ENCODE peak calls at places on chromosome 1, in six cellular contexts. N is IMR-90, D is H9, Q is mammary epithelial cell, B is fibroblast of lung, L is K562. W is an unnamed sample.

GRCh38 chr1:219385786-219386427 is 212.2 kb downstream of the LYPLAL1 start:
- DNase-seq in N (peak; percentile 71), D (peak; percentile 73), Q (peak; percentile 48), B (peak; percentile 73), L (peak; percentile 67), W (peak; percentile 39)

GRCh38 chr1:155944396-155944728 is 2.9 kb downstream of the RXFP4 start:
- DNase-seq in N (no peak), D (no peak), Q (no peak), B (peak; percentile 37), L (no peak), W (peak; percentile 57)

GRCh38 chr1:37498872-37499617 is 15.5 kb downstream of the MEAF6 start:
- DNase-seq in N (peak; percentile 70), D (no peak), Q (peak; percentile 27), B (peak; percentile 72), L (peak; percentile 31), W (no peak)

GRCh38 chr1:153032677-153033308 is 1.8 kb downstream of the SPRR1B start:
- DNase-seq in N (peak; percentile 48), D (peak; percentile 35), Q (peak; percentile 97), B (peak; percentile 17), L (peak; percentile 36), W (peak; percentile 5)

GRCh38 chr1:158654570-158654969 is 31.9 kb downstream of the SPTA1 start:
- DNase-seq in N (no peak), D (no peak), Q (no peak), B (no peak), L (peak; percentile 14), W (peak; percentile 76)

GRCh38 chr1:43306688-43307457 is 6.1 kb downstream of the TIE1 start:
- DNase-seq in N (no peak), D (no peak), Q (no peak), B (no peak), L (no peak), W (no peak)

GRCh38 chr1:206503591-206504362 is 3.6 kb upstream of the RASSF5 start:
- DNase-seq in N (peak; percentile 98), D (no peak), Q (peak; percentile 97), B (peak; percentile 97), L (peak; percentile 88), W (no peak)

GRCh38 chr1:36166938-36167910 is 11.3 kb downstream of the MAP7D1 start:
- DNase-seq in N (peak; percentile 79), D (no peak), Q (peak; percentile 82), B (peak; percentile 55), L (no peak), W (no peak)

GRCh38 chr1:192053661-192054060 is 104.6 kb upstream of the RGS18 start:
- DNase-seq in N (no peak), D (no peak), Q (no peak), B (peak; percentile 31), L (no peak), W (no peak)

GRCh38 chr1:118650084-118650807 is 337.9 kb downstream of the TBX15 start:
- DNase-seq in N (no peak), D (no peak), Q (no peak), B (no peak), L (no peak), W (no peak)

GRCh38 chr1:153945795-153946621 is 510 bp downstream of the DENND4B start:
- DNase-seq in N (peak; percentile 56), D (peak; percentile 53), Q (peak; percentile 74), B (peak; percentile 70), L (peak; percentile 67), W (peak; percentile 96)

DNA sequence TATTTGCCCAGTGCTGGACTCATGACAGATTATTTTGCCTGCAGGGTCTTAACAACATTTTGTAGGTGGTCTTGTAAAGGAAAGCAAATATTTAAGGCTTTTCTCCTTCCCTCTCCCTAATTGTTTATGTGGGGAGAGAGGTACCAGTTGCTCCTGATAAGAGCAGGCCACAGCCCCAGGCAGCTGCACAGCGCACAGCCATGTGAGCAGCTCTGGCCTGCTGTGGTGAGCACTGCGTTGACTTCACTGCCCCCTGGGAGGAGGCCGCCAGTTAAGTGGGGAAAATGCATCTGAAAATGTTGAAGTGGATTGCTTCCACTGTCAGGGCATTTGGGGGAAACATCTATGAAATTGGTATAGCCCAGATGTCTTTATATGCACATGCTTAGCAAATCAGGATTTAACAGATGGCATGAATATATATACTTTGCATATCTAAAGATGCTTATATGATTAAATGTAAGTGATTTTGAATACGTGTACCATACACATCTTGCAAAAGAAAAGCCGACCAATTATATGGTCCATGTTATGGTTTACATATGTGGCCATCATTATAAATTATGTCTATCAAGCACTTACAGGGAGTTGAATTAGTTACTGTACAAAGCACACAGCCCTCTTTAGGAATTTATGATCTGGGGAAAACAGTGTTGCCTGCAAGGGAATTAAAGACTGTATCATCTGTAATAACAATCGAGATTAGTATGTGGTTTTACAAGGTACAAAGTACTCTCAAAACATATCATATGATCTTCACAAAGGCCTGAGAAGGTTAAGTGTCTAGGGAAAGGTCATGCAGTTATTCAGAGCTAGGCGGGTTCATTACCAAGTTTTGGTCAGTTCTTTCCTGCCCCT is 132.0 kb downstream of the RHOU start:
- DNase-seq in N (peak; percentile 25), D (peak; percentile 16), Q (no peak), B (peak; percentile 14), L (peak; percentile 6), W (no peak)
- H3K4me2 ChIP-seq in N (no peak overlapping the region), D (no peak overlapping the region), Q (no peak overlapping the region), B (no peak overlapping the region), L (no peak overlapping the region), W (no peak overlapping the region)

GRCh38 chr1:201889092-201889968 is 632 bp downstream of the SHISA4 start:
- DNase-seq in N (no peak), D (no peak), Q (no peak), B (no peak), L (no peak), W (no peak)

GRCh38 chr1:201886103-201886885 is 2.4 kb upstream of the SHISA4 start:
- DNase-seq in N (no peak), D (no peak), Q (no peak), B (no peak), L (peak; percentile 29), W (no peak)

GRCh38 chr1:201890223-201890622 is 1.5 kb downstream of the SHISA4 start:
- DNase-seq in N (no peak), D (no peak), Q (no peak), B (no peak), L (no peak), W (no peak)

GRCh38 chr1:201887116-201887866 is 1.4 kb upstream of the SHISA4 start:
- DNase-seq in N (no peak), D (no peak), Q (no peak), B (no peak), L (peak; percentile 64), W (no peak)

DNA sequence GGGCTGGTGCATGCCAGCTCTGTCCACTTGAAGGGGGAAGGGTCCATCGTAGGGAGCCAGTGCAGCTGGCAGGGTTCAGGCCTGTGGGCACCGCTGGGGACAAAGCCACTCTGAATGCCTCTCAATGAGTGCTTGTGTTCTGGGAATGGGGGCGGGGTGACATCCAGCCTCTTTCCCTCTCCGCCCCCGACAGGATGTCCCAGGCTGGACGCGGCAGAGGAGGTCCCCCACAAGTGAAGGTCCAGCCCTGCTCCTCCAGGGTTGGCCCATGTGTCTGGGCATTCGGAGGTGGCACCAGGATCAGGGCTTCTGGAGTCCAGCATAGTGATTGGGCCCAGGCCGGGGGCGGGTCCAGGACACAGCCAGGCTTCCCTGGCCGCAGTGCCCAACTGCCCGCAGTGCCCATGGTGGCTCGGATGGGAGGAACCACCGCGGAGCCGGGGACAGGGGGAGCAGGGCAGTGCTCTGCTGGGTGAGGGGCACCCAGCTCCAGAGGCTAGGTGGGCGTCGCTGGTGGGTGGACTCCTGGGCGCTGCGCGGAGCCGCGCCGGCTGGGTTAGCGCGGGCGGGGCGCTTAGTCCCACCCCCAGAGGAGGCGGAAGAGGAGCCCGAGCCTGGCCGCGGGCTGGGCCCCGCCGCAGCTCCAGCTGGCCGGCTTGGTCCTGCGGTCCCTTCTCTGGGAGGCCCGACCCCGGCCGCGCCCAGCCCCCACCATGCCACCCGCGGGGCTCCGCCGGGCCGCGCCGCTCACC is at the start of gene SHISA4:
- DNase-seq in N (peak; percentile 29), D (peak; percentile 81), Q (peak; percentile 61), B (peak; percentile 47), L (peak; percentile 35), W (no peak)
- H2AFZ ChIP-seq in N (peak within 1 kb of the TSS; percentile 99), D (no peak within 1 kb of the TSS), Q (peak within 1 kb of the TSS; percentile 90), B (peak within 1 kb of the TSS; percentile 89), L (peak within 1 kb of the TSS; percentile 36), W (no peak within 1 kb of the TSS)

GRCh38 chr1:246978785-246979184 is 29.1 kb downstream of the ZNF695 start:
- DNase-seq in N (no peak), D (no peak), Q (no peak), B (no peak), L (no peak), W (no peak)
- H3K9me3 ChIP-seq in N (peaks cover 30% of the 10 kb centered on the region), D (peaks cover 39% of the 10 kb centered on the region), Q (peaks cover 20% of the 10 kb centered on the region), B (no peaks in the 10 kb centered on the region), L (peaks cover 29% of the 10 kb centered on the region), W (no peaks in the 10 kb centered on the region)

GRCh38 chr1:39129514-39129913 is 75.0 kb upstream of the MACF1 start:
- DNase-seq in N (peak; percentile 58), D (no peak), Q (peak; percentile 46), B (peak; percentile 52), L (peak; percentile 36), W (peak; percentile 13)
- H3K4me2 ChIP-seq in N (no peak overlapping the region), D (peak overlapping the region; percentile 26), Q (peak overlapping the region; percentile 69), B (no peak overlapping the region), L (no peak overlapping the region), W (no peak overlapping the region)

GRCh38 chr1:234724517-234725176 is 114.7 kb upstream of the IRF2BP2 start:
- DNase-seq in N (no peak), D (peak; percentile 49), Q (no peak), B (no peak), L (no peak), W (no peak)

GRCh38 chr1:234720709-234721436 is 110.9 kb upstream of the IRF2BP2 start:
- DNase-seq in N (no peak), D (no peak), Q (no peak), B (no peak), L (no peak), W (no peak)

GRCh38 chr1:234722904-234723588 is 113.1 kb upstream of the IRF2BP2 start:
- DNase-seq in N (peak; percentile 87), D (no peak), Q (peak; percentile 94), B (peak; percentile 92), L (peak; percentile 65), W (peak; percentile 10)

GRCh38 chr1:234721476-234722266 is 111.7 kb upstream of the IRF2BP2 start:
- DNase-seq in N (peak; percentile 98), D (no peak), Q (no peak), B (peak; percentile 95), L (peak; percentile 43), W (no peak)

GRCh38 chr1:234722267-234722704 is 112.3 kb upstream of the IRF2BP2 start:
- DNase-seq in N (no peak), D (no peak), Q (no peak), B (no peak), L (no peak), W (no peak)
- H2AFZ ChIP-seq in N (peak overlapping the region; percentile 48), D (no peak overlapping the region), Q (peak overlapping the region; percentile 69), B (no peak overlapping the region), L (peak overlapping the region; percentile 87), W (no peak overlapping the region)

GRCh38 chr1:248576219-248576980 is 1.8 kb upstream of the OR2T34 start:
- DNase-seq in N (no peak), D (no peak), Q (no peak), B (no peak), L (no peak), W (no peak)
- H3K9me3 ChIP-seq in N (no peaks in the 10 kb centered on the region), D (peaks cover 18% of the 10 kb centered on the region), Q (no peaks in the 10 kb centered on the region), B (no peaks in the 10 kb centered on the region), L (no peaks in the 10 kb centered on the region), W (no peaks in the 10 kb centered on the region)

DNA sequence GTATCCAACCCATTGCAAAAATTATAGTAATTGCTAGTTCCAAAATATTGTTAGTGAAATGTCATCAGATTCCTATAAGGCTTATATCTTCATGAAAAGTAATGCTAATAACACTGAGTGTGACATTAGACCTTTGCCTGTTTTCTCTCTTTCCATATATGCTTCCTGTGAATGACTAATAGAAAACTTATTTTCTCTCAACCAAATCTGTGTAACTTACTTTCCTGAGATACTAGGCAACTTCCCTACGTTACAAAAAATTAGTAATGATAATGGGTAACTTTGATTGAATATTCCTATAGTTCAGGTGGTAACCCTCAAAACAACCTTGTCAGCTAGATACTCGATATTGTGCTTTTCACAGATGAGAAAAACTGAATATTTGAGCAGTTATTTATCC is 124.2 kb upstream of the HNRNPU start:
- DNase-seq in N (peak; percentile 34), D (no peak), Q (no peak), B (no peak), L (no peak), W (no peak)
- H3K4me2 ChIP-seq in N (no peak overlapping the region), D (no peak overlapping the region), Q (no peak overlapping the region), B (no peak overlapping the region), L (no peak overlapping the region), W (no peak overlapping the region)